ENCODE peak calls at places on chromosome 9, in five cellular contexts. One of them, this sample, is unnamed. For H3K36me3, the result is how much of the 10 kb centered on the place peaks cover.

GRCh38 chr9:14499976-14500375 is 186.0 kb upstream of the NFIB start:
- DNase-seq in suprapubic skin: no peak
- DNase-seq in brain microvascular endothelial cell: no peak
- DNase-seq in upper lobe of right lung: no peak
- DNase-seq in CD4-positive, CD25-positive, alpha-beta regulatory T cell: no peak
- DNase-seq in this sample: no peak

GRCh38 chr9:131627326-131627845 is 82.1 kb downstream of the PRRT1B start:
- DNase-seq in CD4-positive, CD25-positive, alpha-beta regulatory T cell: no peak
- DNase-seq in suprapubic skin: no peak
- DNase-seq in brain microvascular endothelial cell: peak
- DNase-seq in upper lobe of right lung: peak
- DNase-seq in this sample: no peak

GRCh38 chr9:69797680-69798079 is 22.9 kb upstream of the CFAP95 start:
- DNase-seq in upper lobe of right lung: no peak
- DNase-seq in CD4-positive, CD25-positive, alpha-beta regulatory T cell: no peak
- DNase-seq in brain microvascular endothelial cell: no peak
- DNase-seq in suprapubic skin: no peak
- DNase-seq in this sample: no peak

GRCh38 chr9:91857291-91857781 is 92.7 kb downstream of the ROR2 start:
- DNase-seq in brain microvascular endothelial cell: peak
- DNase-seq in CD4-positive, CD25-positive, alpha-beta regulatory T cell: no peak
- DNase-seq in suprapubic skin: no peak
- DNase-seq in upper lobe of right lung: no peak
- DNase-seq in this sample: no peak

GRCh38 chr9:133664651-133665050 is 28.5 kb downstream of the DBH start:
- DNase-seq in upper lobe of right lung: no peak
- DNase-seq in suprapubic skin: no peak
- DNase-seq in brain microvascular endothelial cell: no peak
- DNase-seq in CD4-positive, CD25-positive, alpha-beta regulatory T cell: no peak
- DNase-seq in this sample: no peak

GRCh38 chr9:133701321-133701980 is 36.7 kb downstream of the SARDH start:
- DNase-seq in brain microvascular endothelial cell: no peak
- DNase-seq in upper lobe of right lung: peak
- DNase-seq in CD4-positive, CD25-positive, alpha-beta regulatory T cell: no peak
- DNase-seq in suprapubic skin: no peak
- DNase-seq in this sample: no peak

GRCh38 chr9:86731511-86731993 is 215.8 kb downstream of the GAS1 start:
- DNase-seq in CD4-positive, CD25-positive, alpha-beta regulatory T cell: no peak
- DNase-seq in upper lobe of right lung: no peak
- DNase-seq in brain microvascular endothelial cell: no peak
- DNase-seq in suprapubic skin: no peak
- DNase-seq in this sample: no peak

GRCh38 chr9:92963831-92964606 is 16.7 kb downstream of the FGD3 start:
- DNase-seq in CD4-positive, CD25-positive, alpha-beta regulatory T cell: peak
- DNase-seq in suprapubic skin: peak
- DNase-seq in upper lobe of right lung: peak
- DNase-seq in brain microvascular endothelial cell: no peak
- DNase-seq in this sample: no peak

GRCh38 chr9:92100237-92100911 is 14.8 kb downstream of the SPTLC1 start:
- DNase-seq in brain microvascular endothelial cell: peak
- DNase-seq in upper lobe of right lung: no peak
- DNase-seq in CD4-positive, CD25-positive, alpha-beta regulatory T cell: no peak
- DNase-seq in suprapubic skin: no peak
- DNase-seq in this sample: no peak

GRCh38 chr9:95103385-95104087 is 214.0 kb downstream of the FANCC start:
- DNase-seq in suprapubic skin: no peak
- DNase-seq in brain microvascular endothelial cell: no peak
- DNase-seq in upper lobe of right lung: peak
- DNase-seq in CD4-positive, CD25-positive, alpha-beta regulatory T cell: no peak
- DNase-seq in this sample: no peak

GRCh38 chr9:109769250-109769649 is 10.7 kb upstream of the PALM2AKAP2 start:
- DNase-seq in CD4-positive, CD25-positive, alpha-beta regulatory T cell: no peak
- DNase-seq in brain microvascular endothelial cell: no peak
- DNase-seq in suprapubic skin: no peak
- DNase-seq in upper lobe of right lung: no peak
- DNase-seq in this sample: no peak

GRCh38 chr9:133205996-133206931 is 2.8 kb downstream of the OBP2B start:
- DNase-seq in brain microvascular endothelial cell: no peak
- DNase-seq in CD4-positive, CD25-positive, alpha-beta regulatory T cell: no peak
- DNase-seq in suprapubic skin: no peak
- DNase-seq in upper lobe of right lung: peak
- DNase-seq in this sample: no peak

GRCh38 chr9:2833096-2833495 is 10.8 kb downstream of the PUM3 start:
- DNase-seq in upper lobe of right lung: no peak
- DNase-seq in brain microvascular endothelial cell: no peak
- DNase-seq in suprapubic skin: no peak
- DNase-seq in CD4-positive, CD25-positive, alpha-beta regulatory T cell: no peak
- DNase-seq in this sample: no peak

GRCh38 chr9:3828495-3828894 is 302.7 kb upstream of the RFX3 start:
- DNase-seq in CD4-positive, CD25-positive, alpha-beta regulatory T cell: no peak
- DNase-seq in suprapubic skin: no peak
- DNase-seq in brain microvascular endothelial cell: peak
- DNase-seq in upper lobe of right lung: no peak
- DNase-seq in this sample: no peak

DNA sequence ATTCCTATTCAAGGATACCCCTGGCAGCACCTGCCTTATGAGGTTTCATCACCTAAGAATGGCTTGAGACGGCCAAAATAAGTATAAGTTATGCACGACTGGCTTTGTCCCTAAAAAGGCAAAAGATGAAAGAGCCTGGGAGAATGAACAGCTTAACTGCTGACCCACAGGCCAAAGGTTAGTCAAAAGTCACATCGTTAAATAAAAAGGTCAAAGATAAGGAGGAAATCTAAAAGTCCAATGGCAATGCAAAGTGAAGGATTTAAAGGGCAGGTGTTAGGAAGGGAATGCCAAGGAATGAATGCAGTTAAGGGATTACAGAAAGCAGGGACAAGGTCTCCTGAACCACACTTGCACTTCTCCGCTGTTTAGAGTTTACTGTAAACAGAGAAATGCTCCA is 5.6 kb downstream of the TAL2 start:
- DNase-seq in brain microvascular endothelial cell: no peak
- DNase-seq in suprapubic skin: no peak
- DNase-seq in upper lobe of right lung: no peak
- DNase-seq in CD4-positive, CD25-positive, alpha-beta regulatory T cell: no peak
- DNase-seq in this sample: no peak
- H3K4me3 ChIP-seq in brain microvascular endothelial cell: no peak
- H3K4me3 ChIP-seq in suprapubic skin: no peak
- H3K4me3 ChIP-seq in upper lobe of right lung: no peak
- H3K4me3 ChIP-seq in CD4-positive, CD25-positive, alpha-beta regulatory T cell: no peak
- H3K4me3 ChIP-seq in this sample: no peak

GRCh38 chr9:127945338-127945737 is 7.7 kb upstream of the DPM2 start:
- DNase-seq in upper lobe of right lung: no peak
- DNase-seq in CD4-positive, CD25-positive, alpha-beta regulatory T cell: no peak
- DNase-seq in brain microvascular endothelial cell: no peak
- DNase-seq in suprapubic skin: no peak
- DNase-seq in this sample: no peak

GRCh38 chr9:127945942-127946341 is 8.3 kb upstream of the DPM2 start:
- DNase-seq in CD4-positive, CD25-positive, alpha-beta regulatory T cell: no peak
- DNase-seq in upper lobe of right lung: no peak
- DNase-seq in brain microvascular endothelial cell: no peak
- DNase-seq in suprapubic skin: no peak
- DNase-seq in this sample: no peak

GRCh38 chr9:127943746-127944145 is 6.1 kb upstream of the DPM2 start:
- DNase-seq in CD4-positive, CD25-positive, alpha-beta regulatory T cell: peak
- DNase-seq in brain microvascular endothelial cell: peak
- DNase-seq in suprapubic skin: peak
- DNase-seq in upper lobe of right lung: peak
- DNase-seq in this sample: no peak

GRCh38 chr9:127943011-127943662 is 5.5 kb upstream of the DPM2 start:
- DNase-seq in upper lobe of right lung: no peak
- DNase-seq in suprapubic skin: no peak
- DNase-seq in brain microvascular endothelial cell: no peak
- DNase-seq in CD4-positive, CD25-positive, alpha-beta regulatory T cell: no peak
- DNase-seq in this sample: no peak

GRCh38 chr9:127944586-127945218 is 7.0 kb upstream of the DPM2 start:
- DNase-seq in CD4-positive, CD25-positive, alpha-beta regulatory T cell: no peak
- DNase-seq in upper lobe of right lung: no peak
- DNase-seq in suprapubic skin: no peak
- DNase-seq in brain microvascular endothelial cell: no peak
- DNase-seq in this sample: no peak
- H3K36me3 ChIP-seq in CD4-positive, CD25-positive, alpha-beta regulatory T cell: half or more
- H3K36me3 ChIP-seq in upper lobe of right lung: under half
- H3K36me3 ChIP-seq in suprapubic skin: half or more
- H3K36me3 ChIP-seq in brain microvascular endothelial cell: under half
- H3K36me3 ChIP-seq in this sample: under half

GRCh38 chr9:119156354-119156753 is 212.9 kb downstream of the BRINP1 start:
- DNase-seq in CD4-positive, CD25-positive, alpha-beta regulatory T cell: no peak
- DNase-seq in suprapubic skin: no peak
- DNase-seq in upper lobe of right lung: no peak
- DNase-seq in brain microvascular endothelial cell: no peak
- DNase-seq in this sample: no peak
- H3K4me3 ChIP-seq in CD4-positive, CD25-positive, alpha-beta regulatory T cell: no peak
- H3K4me3 ChIP-seq in suprapubic skin: no peak
- H3K4me3 ChIP-seq in upper lobe of right lung: no peak
- H3K4me3 ChIP-seq in brain microvascular endothelial cell: no peak
- H3K4me3 ChIP-seq in this sample: no peak

DNA sequence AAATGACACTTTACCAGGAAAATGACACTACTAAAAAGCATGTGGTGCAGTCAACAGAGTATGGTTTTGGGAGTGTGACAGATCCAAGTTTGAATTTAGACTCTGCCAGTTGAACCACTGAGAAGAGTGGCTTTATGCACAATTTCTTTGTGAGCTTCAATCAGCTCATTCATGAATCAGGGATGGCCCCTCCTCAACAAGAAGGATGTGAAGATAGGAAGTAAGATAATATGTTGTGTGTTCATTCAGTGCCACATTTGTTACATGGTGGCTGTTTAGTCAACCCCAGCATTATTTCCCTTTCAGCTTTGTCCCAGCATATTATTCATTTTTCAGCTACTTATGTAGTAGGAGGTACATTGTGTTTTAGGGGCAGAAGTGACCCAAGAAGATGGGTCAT is 140.1 kb downstream of the TLE4 start:
- DNase-seq in brain microvascular endothelial cell: no peak
- DNase-seq in CD4-positive, CD25-positive, alpha-beta regulatory T cell: no peak
- DNase-seq in upper lobe of right lung: no peak
- DNase-seq in suprapubic skin: no peak
- DNase-seq in this sample: no peak
- H3K36me3 ChIP-seq in brain microvascular endothelial cell: under half
- H3K36me3 ChIP-seq in CD4-positive, CD25-positive, alpha-beta regulatory T cell: half or more
- H3K36me3 ChIP-seq in upper lobe of right lung: half or more
- H3K36me3 ChIP-seq in suprapubic skin: half or more
- H3K36me3 ChIP-seq in this sample: under half

GRCh38 chr9:129037767-129038098 is 1.3 kb downstream of the MIGA2 start:
- DNase-seq in suprapubic skin: no peak
- DNase-seq in upper lobe of right lung: no peak
- DNase-seq in CD4-positive, CD25-positive, alpha-beta regulatory T cell: no peak
- DNase-seq in brain microvascular endothelial cell: no peak
- DNase-seq in this sample: peak
- H3K4me3 ChIP-seq in suprapubic skin: peak
- H3K4me3 ChIP-seq in upper lobe of right lung: peak
- H3K4me3 ChIP-seq in CD4-positive, CD25-positive, alpha-beta regulatory T cell: peak
- H3K4me3 ChIP-seq in brain microvascular endothelial cell: peak
- H3K4me3 ChIP-seq in this sample: peak

This sample was measured in right atrium auricular region.